ENCODE peak calls at places on chromosomes 16 and 17, in four cellular contexts. One of them, this sample, is unnamed.

GRCh38 chr16:19223235-19223847 is 55.3 kb downstream of the SYT17 start:
- DNase-seq in coronary artery: no peak
- DNase-seq in ovary: no peak
- DNase-seq in NCI-H1417: no peak
- DNase-seq in this sample: no peak

GRCh38 chr16:77971306-77972131 is 50.8 kb upstream of the CLEC3A start:
- DNase-seq in coronary artery: peak
- DNase-seq in ovary: peak
- DNase-seq in NCI-H1417: peak
- DNase-seq in this sample: peak

GRCh38 chr16:13863075-13863765 is 56.7 kb upstream of the ERCC4 start:
- DNase-seq in coronary artery: no peak
- DNase-seq in ovary: no peak
- DNase-seq in NCI-H1417: no peak
- DNase-seq in this sample: no peak

GRCh38 chr17:36592316-36592710 is 634 bp downstream of the DHRS11 start:
- DNase-seq in coronary artery: no peak
- DNase-seq in ovary: peak
- DNase-seq in NCI-H1417: no peak
- DNase-seq in this sample: peak

GRCh38 chr17:6699997-6700947 is 12.9 kb downstream of the SLC13A5 start:
- DNase-seq in coronary artery: no peak
- DNase-seq in ovary: no peak
- DNase-seq in NCI-H1417: no peak
- DNase-seq in this sample: no peak

GRCh38 chr16:70588565-70588964 is 57.8 kb upstream of the IL34 start:
- DNase-seq in coronary artery: no peak
- DNase-seq in ovary: no peak
- DNase-seq in NCI-H1417: no peak
- DNase-seq in this sample: no peak

GRCh38 chr17:82112181-82112865 is 14.3 kb upstream of the FASN start:
- DNase-seq in coronary artery: no peak
- DNase-seq in ovary: no peak
- DNase-seq in NCI-H1417: no peak
- DNase-seq in this sample: no peak

GRCh38 chr17:13786000-13786598 is 184.4 kb upstream of the HS3ST3A1 start:
- DNase-seq in coronary artery: no peak
- DNase-seq in ovary: peak
- DNase-seq in NCI-H1417: no peak
- DNase-seq in this sample: no peak

GRCh38 chr16:51508813-51509212 is 357.7 kb upstream of the SALL1 start:
- DNase-seq in coronary artery: no peak
- DNase-seq in ovary: no peak
- DNase-seq in NCI-H1417: no peak
- DNase-seq in this sample: no peak

GRCh38 chr16:23052908-23053580 is 96.2 kb downstream of the USP31 start:
- DNase-seq in coronary artery: no peak
- DNase-seq in ovary: no peak
- DNase-seq in NCI-H1417: no peak
- DNase-seq in this sample: peak

GRCh38 chr17:59669411-59669810 is 37.8 kb downstream of the PTRH2 start:
- DNase-seq in coronary artery: no peak
- DNase-seq in ovary: no peak
- DNase-seq in NCI-H1417: no peak
- DNase-seq in this sample: no peak

GRCh38 chr16:84487358-84487757 is 17.1 kb downstream of the MEAK7 start:
- DNase-seq in coronary artery: peak
- DNase-seq in ovary: no peak
- DNase-seq in NCI-H1417: no peak
- DNase-seq in this sample: no peak

GRCh38 chr17:70677783-70678647 is 508.7 kb downstream of the KCNJ2 start:
- DNase-seq in coronary artery: no peak
- DNase-seq in ovary: no peak
- DNase-seq in NCI-H1417: no peak
- DNase-seq in this sample: no peak

GRCh38 chr17:77125432-77125901 is 15.3 kb upstream of the SEC14L1 start:
- DNase-seq in coronary artery: no peak
- DNase-seq in ovary: no peak
- DNase-seq in NCI-H1417: no peak
- DNase-seq in this sample: no peak

GRCh38 chr16:67458121-67458641 is 22.8 kb downstream of the ATP6V0D1 start:
- DNase-seq in coronary artery: no peak
- DNase-seq in ovary: peak
- DNase-seq in NCI-H1417: no peak
- DNase-seq in this sample: no peak

GRCh38 chr16:84952335-84953050 is 58.8 kb downstream of the ZDHHC7 start:
- DNase-seq in coronary artery: no peak
- DNase-seq in ovary: peak
- DNase-seq in NCI-H1417: peak
- DNase-seq in this sample: peak

GRCh38 chr17:72365857-72366415 is 245.1 kb downstream of the SOX9 start:
- DNase-seq in coronary artery: no peak
- DNase-seq in ovary: no peak
- DNase-seq in NCI-H1417: no peak
- DNase-seq in this sample: no peak

GRCh38 chr17:69870751-69871199 is 204.2 kb upstream of the KCNJ16 start:
- DNase-seq in coronary artery: no peak
- DNase-seq in ovary: no peak
- DNase-seq in NCI-H1417: no peak
- DNase-seq in this sample: no peak

GRCh38 chr17:54982399-54982798 is 13.8 kb downstream of the STXBP4 start:
- DNase-seq in coronary artery: no peak
- DNase-seq in ovary: peak
- DNase-seq in NCI-H1417: no peak
- DNase-seq in this sample: no peak